ENCODE peak calls at places on chromosomes 11 and 22, in five cellular contexts. S is HCT116, C is mucosa of descending colon, X is tibial artery, V is fibroblast of lung. Y is an unnamed sample.

GRCh38 chr22:22870577-22871398 is 16.8 kb upstream of the IGLL5 start:
- DNase-seq in C (no peak), V (no peak), S (no peak), X (no peak), Y (no peak)

GRCh38 chr11:74532496-74533246 is 39.1 kb upstream of the LIPT2 start:
- DNase-seq in X (no peak), C (no peak), S (peak), V (no peak), Y (no peak)

GRCh38 chr11:61806785-61807184 is 10.0 kb downstream of the FADS1 start:
- DNase-seq in V (no peak), X (no peak), C (no peak), S (no peak), Y (no peak)

GRCh38 chr11:134901536-134901935 is 489.5 kb upstream of the B3GAT1 start:
- DNase-seq in X (no peak), V (no peak), S (no peak), C (no peak), Y (no peak)

GRCh38 chr11:122439911-122440782 is 215.4 kb upstream of the UBASH3B start:
- DNase-seq in X (peak), V (peak), C (no peak), S (no peak), Y (peak)

GRCh38 chr11:94400075-94400838 is 962 bp downstream of the GPR83 start:
- DNase-seq in X (no peak), S (no peak), C (no peak), V (no peak), Y (no peak)

GRCh38 chr11:119536801-119537200 is 113.8 kb upstream of the THY1 start:
- DNase-seq in X (no peak), V (no peak), S (no peak), C (no peak), Y (no peak)

GRCh38 chr11:47406896-47407745 is 1.3 kb upstream of the SLC39A13 start:
- DNase-seq in V (no peak), S (no peak), X (no peak), C (peak), Y (no peak)

GRCh38 chr11:75773595-75774353 is 5.2 kb downstream of the DGAT2 start:
- DNase-seq in X (no peak), C (peak), S (no peak), V (no peak), Y (no peak)

GRCh38 chr22:37231406-37232139 is 12.5 kb downstream of the RAC2 start:
- DNase-seq in X (no peak), C (no peak), S (no peak), V (no peak), Y (no peak)

GRCh38 chr11:112166561-112166960 is 611 bp upstream of the TEX12 start:
- DNase-seq in X (peak), C (no peak), V (peak), S (no peak), Y (no peak)

GRCh38 chr11:105274631-105275030 is 135.1 kb upstream of the CARD18 start:
- DNase-seq in X (no peak), S (no peak), V (no peak), C (no peak), Y (no peak)

GRCh38 chr11:15667127-15667725 is 552.5 kb downstream of the INSC start:
- DNase-seq in S (no peak), V (peak), X (no peak), C (no peak), Y (no peak)

GRCh38 chr11:43545610-43546009 is 134.9 kb upstream of the HSD17B12 start:
- DNase-seq in V (no peak), X (no peak), C (no peak), S (no peak), Y (no peak)

GRCh38 chr22:33539902-33540751 is 380.1 kb downstream of the LARGE1 start:
- DNase-seq in X (peak), V (peak), S (no peak), C (peak), Y (peak)

GRCh38 chr11:46363455-46363920 is 16.2 kb downstream of the DGKZ start:
- DNase-seq in V (peak), C (no peak), S (peak), X (no peak), Y (no peak)

GRCh38 chr11:88434333-88434976 is 96.9 kb upstream of the CTSC start:
- DNase-seq in X (no peak), S (no peak), C (no peak), V (no peak), Y (no peak)

GRCh38 chr11:75169101-75169885 is 18.4 kb downstream of the SLCO2B1 start:
- DNase-seq in V (no peak), S (no peak), C (no peak), X (no peak), Y (no peak)

GRCh38 chr22:22897036-22897435 is 9.4 kb downstream of the IGLL5 start:
- DNase-seq in S (no peak), V (no peak), C (no peak), X (peak), Y (no peak)

GRCh38 chr11:2302844-2303626 is 1.2 kb downstream of the TSPAN32 start:
- DNase-seq in V (no peak), C (no peak), S (no peak), X (no peak), Y (peak)

GRCh38 chr11:36777302-36777701 is 179.3 kb upstream of the RAG2 start:
- DNase-seq in C (no peak), V (no peak), X (no peak), S (no peak), Y (no peak)

GRCh38 chr11:36775157-36775556 is 177.1 kb upstream of the RAG2 start:
- DNase-seq in C (no peak), S (no peak), X (no peak), V (peak), Y (no peak)

DNA sequence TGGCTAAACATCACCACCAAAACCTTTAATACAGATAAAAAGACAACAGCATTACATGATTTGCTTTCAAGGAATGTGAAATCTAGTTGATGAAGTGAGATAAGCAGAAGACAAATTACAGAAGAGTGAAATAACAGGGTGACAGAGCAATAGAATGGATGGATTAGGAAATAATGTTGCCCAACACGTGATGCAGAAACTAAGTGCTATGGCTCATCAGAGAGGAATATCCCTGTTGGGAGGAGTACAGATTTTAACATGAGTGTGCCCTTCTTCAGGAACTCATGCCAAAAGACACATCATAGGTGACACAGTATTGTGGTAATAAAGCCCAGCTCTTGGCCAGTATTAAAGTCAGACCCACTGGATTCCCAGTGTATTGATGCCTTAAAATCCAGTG is 176.6 kb upstream of the RAG2 start:
- DNase-seq in S (no peak), V (peak), C (no peak), X (no peak), Y (no peak)
- H3K4me3 ChIP-seq in S (no peak), V (no peak), C (no peak), X (no peak), Y (no peak)

DNA sequence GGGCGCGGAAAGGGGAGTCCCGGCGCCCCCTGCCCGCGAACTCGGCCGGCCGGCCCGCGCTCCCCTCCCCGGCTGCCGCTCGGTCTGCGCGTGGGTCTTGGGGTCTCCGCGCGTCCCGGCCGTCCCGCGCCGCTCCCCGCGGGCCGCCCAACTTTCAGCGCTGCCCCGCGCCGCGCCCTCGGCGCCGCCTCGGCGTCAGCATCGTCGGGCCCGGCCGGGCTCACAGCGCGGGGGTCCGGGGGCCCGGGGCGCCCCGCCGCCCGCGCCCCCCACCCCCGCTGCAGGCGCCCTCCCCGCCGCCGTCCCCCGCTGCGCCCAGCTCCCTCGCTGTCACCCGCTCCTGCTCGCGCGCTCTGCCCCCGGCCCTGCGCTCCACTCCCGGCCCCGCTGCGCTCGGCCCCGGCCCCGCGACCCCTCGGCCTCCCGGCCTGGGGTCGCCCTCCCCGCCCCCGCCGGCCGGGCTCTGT is at the start of gene KCNJ4:
- DNase-seq in C (no peak), S (no peak), V (no peak), X (no peak), Y (no peak)
- H3K4me3 ChIP-seq in C (no peak), S (no peak), V (peak), X (peak), Y (peak)

GRCh38 chr11:64485077-64485476 is 105.9 kb upstream of the SLC22A12 start:
- DNase-seq in V (no peak), X (no peak), S (no peak), C (no peak), Y (no peak)

GRCh38 chr11:64489831-64490441 is 101.1 kb upstream of the SLC22A12 start:
- DNase-seq in X (peak), V (peak), C (peak), S (peak), Y (peak)

GRCh38 chr11:64492561-64492960 is 98.5 kb upstream of the SLC22A12 start:
- DNase-seq in X (no peak), S (no peak), C (no peak), V (no peak), Y (no peak)

GRCh38 chr11:64490562-64491216 is 100.3 kb upstream of the SLC22A12 start:
- DNase-seq in C (no peak), V (no peak), X (no peak), S (no peak), Y (no peak)
- H3K4me3 ChIP-seq in C (no peak), V (no peak), X (no peak), S (no peak), Y (no peak)

GRCh38 chr22:27213291-27213690 is 555.9 kb downstream of the MIAT start:
- DNase-seq in S (no peak), V (peak), C (no peak), X (no peak), Y (no peak)

GRCh38 chr22:27213766-27214581 is 556.6 kb downstream of the MIAT start:
- DNase-seq in S (no peak), X (peak), C (peak), V (peak), Y (no peak)

GRCh38 chr22:27214691-27215090 is 557.3 kb downstream of the MIAT start:
- DNase-seq in X (no peak), C (no peak), S (no peak), V (no peak), Y (no peak)

GRCh38 chr22:27212081-27212480 is 554.7 kb downstream of the MIAT start:
- DNase-seq in V (no peak), S (no peak), X (no peak), C (no peak), Y (no peak)

GRCh38 chr22:27212617-27213177 is 555.3 kb downstream of the MIAT start:
- DNase-seq in V (peak), S (no peak), X (peak), C (peak), Y (no peak)
- H3K4me3 ChIP-seq in V (no peak), S (no peak), X (no peak), C (no peak), Y (no peak)

Y was measured in right lobe of liver.